ENCODE peak calls at places on chromosomes 3 and 15, in five cellular contexts. N is K562, V is HepG2, Z is GM12878, A is A549. B is an unnamed sample.

GRCh38 chr3:128997486-128997885 is 3.6 kb upstream of the CFAP92 start:
- DNase-seq in N (no peak), A (no peak), Z (no peak), V (no peak), B (no peak)

GRCh38 chr3:82791241-82791640 is 1029.8 kb upstream of the GBE1 start:
- DNase-seq in N (no peak), A (no peak), V (no peak), Z (no peak), B (no peak)

GRCh38 chr15:65583701-65584100 is 27.2 kb downstream of the INTS14 start:
- DNase-seq in N (no peak), Z (peak; percentile 28), A (no peak), V (peak; percentile 37), B (no peak)

GRCh38 chr3:105367063-105367405 is 325 bp downstream of the ALCAM start:
- DNase-seq in V (no peak), A (no peak), Z (no peak), N (no peak), B (no peak)

GRCh38 chr3:149134560-149134959 is 5.1 kb downstream of the HPS3 start:
- DNase-seq in A (no peak), N (no peak), Z (no peak), V (no peak), B (no peak)

GRCh38 chr3:113626513-113627371 is 69.7 kb downstream of the USF3 start:
- DNase-seq in Z (no peak), V (peak; percentile 61), A (peak; percentile 82), N (peak; percentile 61), B (peak; percentile 67)

GRCh38 chr3:54837964-54838363 is 89.9 kb downstream of the LRTM1 start:
- DNase-seq in Z (no peak), V (no peak), N (no peak), A (no peak), B (no peak)

GRCh38 chr3:101940521-101940992 is 91.2 kb downstream of the NFKBIZ start:
- DNase-seq in A (peak; percentile 24), Z (no peak), N (peak; percentile 65), V (no peak), B (no peak)

GRCh38 chr15:100043069-100043641 is 298.6 kb downstream of the ADAMTS17 start:
- DNase-seq in N (no peak), Z (no peak), A (peak; percentile 42), V (no peak), B (no peak)

GRCh38 chr3:47601310-47601709 is 22.6 kb upstream of the CSPG5 start:
- DNase-seq in Z (no peak), A (no peak), N (no peak), V (no peak), B (no peak)

GRCh38 chr3:39433642-39434041 is 27.1 kb downstream of the RPSA start:
- DNase-seq in A (no peak), N (no peak), Z (no peak), V (no peak), B (no peak)

GRCh38 chr15:86572368-86572841 is 492.7 kb downstream of the AGBL1 start:
- DNase-seq in A (no peak), Z (no peak), N (no peak), V (no peak), B (no peak)

GRCh38 chr15:83278191-83278590 is 6.3 kb downstream of the BNC1 start:
- DNase-seq in Z (no peak), A (peak; percentile 72), N (no peak), V (no peak), B (no peak)

GRCh38 chr3:186283096-186283495 is 78.9 kb downstream of the DGKG start:
- DNase-seq in V (no peak), N (no peak), Z (no peak), A (no peak), B (no peak)

GRCh38 chr3:137047240-137047639 is 89.5 kb downstream of the IL20RB start:
- DNase-seq in V (no peak), Z (no peak), N (no peak), A (no peak), B (no peak)
- TF ChIP-seq KDM1A in V (no peak), Z (no peak), N (no peak), A (no peak), B (no peak)

DNA sequence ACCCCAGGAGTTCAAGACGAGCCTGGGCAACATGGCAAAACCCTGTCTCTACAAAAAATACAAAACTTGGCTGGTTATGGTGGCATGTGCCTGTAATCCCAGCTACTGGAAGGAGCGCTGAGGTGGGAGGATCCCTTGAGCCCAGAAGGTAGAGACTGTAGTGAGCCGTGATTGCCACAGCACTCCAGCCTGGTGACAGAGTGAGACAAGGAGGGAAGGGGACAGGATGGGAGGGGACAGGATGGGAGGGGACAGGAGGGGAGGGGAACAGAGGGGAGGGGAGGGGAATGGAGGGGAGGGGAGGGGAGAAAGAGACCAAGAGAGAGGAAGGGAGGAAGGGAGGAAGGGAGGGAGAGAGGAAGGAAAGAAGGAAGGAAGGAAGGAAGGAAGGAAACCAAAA is 11.0 kb downstream of the COLQ start:
- DNase-seq in A (no peak), V (no peak), N (no peak), Z (no peak), B (no peak)
- TF ChIP-seq KDM1A in A (no peak), V (no peak), N (no peak), Z (no peak), B (no peak)

GRCh38 chr15:40106203-40107161 is 2.2 kb downstream of the BMF start:
- DNase-seq in V (peak; percentile 95), Z (peak; percentile 83), N (peak; percentile 90), A (peak; percentile 36), B (peak; percentile 83)
- TF ChIP-seq KDM1A in V (no peak), Z (no peak), N (peak; percentile 76), A (no peak), B (no peak)

GRCh38 chr15:51844747-51845426 is 15.4 kb downstream of the TMOD3 start:
- DNase-seq in V (no peak), N (no peak), Z (no peak), A (peak; percentile 32), B (no peak)
- TF ChIP-seq KDM1A in V (no peak), N (no peak), Z (no peak), A (no peak), B (no peak)

GRCh38 chr3:145272684-145273083 is 888.3 kb downstream of the PLOD2 start:
- DNase-seq in A (no peak), Z (no peak), N (no peak), V (no peak), B (no peak)
- TF ChIP-seq KDM1A in A (no peak), Z (no peak), N (no peak), V (no peak), B (no peak)

GRCh38 chr15:51212909-51213308 is 118.2 kb upstream of the TNFAIP8L3 start:
- DNase-seq in N (no peak), Z (no peak), A (no peak), V (no peak), B (no peak)
- TF ChIP-seq KDM1A in N (no peak), Z (no peak), A (no peak), V (no peak), B (no peak)

B was measured in H1.